ENCODE peak calls at places on chromosomes 13 and 19, in seven cellular contexts. J is heart right ventricle, U is lower lobe of right lung, O is heart left ventricle, E is uterus, T is tibial nerve, V is left ventricle myocardium inferior. Z is an unnamed sample.
A peak's percentile ranks its signal among the peaks of the same experiment; 100 is the strongest.

GRCh38 chr19:17803264-17803896 is 8.4 kb downstream of the B3GNT3 start:
- DNase-seq in J (no peak), U (peak; percentile 68), O (no peak), E (no peak), T (peak; percentile 9), V (no peak), Z (no peak)

GRCh38 chr13:113538689-113539058 is 45.9 kb upstream of the TFDP1 start:
- DNase-seq in J (no peak), U (peak; percentile 18), O (no peak), E (peak; percentile 1), T (no peak), V (no peak), Z (no peak)

GRCh38 chr13:107231941-107232340 is 664.0 kb upstream of the ARGLU1 start:
- DNase-seq in J (no peak), U (no peak), O (no peak), E (no peak), T (no peak), V (no peak), Z (no peak)

GRCh38 chr13:73938375-73939070 is 195.7 kb downstream of the KLF12 start:
- DNase-seq in J (no peak), U (no peak), O (no peak), E (no peak), T (no peak), V (no peak), Z (peak; percentile 44)

GRCh38 chr13:34321986-34322385 is 504.0 kb downstream of the RFC3 start:
- DNase-seq in J (no peak), U (no peak), O (no peak), E (no peak), T (no peak), V (no peak), Z (no peak)

GRCh38 chr13:22757530-22758120 is 423.2 kb upstream of the SGCG start:
- DNase-seq in J (no peak), U (no peak), O (no peak), E (no peak), T (no peak), V (no peak), Z (no peak)

GRCh38 chr13:95300625-95301134 is 571 bp downstream of the ABCC4 start:
- DNase-seq in J (peak; percentile 41), U (peak; percentile 76), O (peak; percentile 84), E (peak; percentile 36), T (peak; percentile 6), V (peak; percentile 64), Z (peak; percentile 40)

GRCh38 chr13:43339145-43339820 is 315.9 kb downstream of the DNAJC15 start:
- DNase-seq in J (no peak), U (no peak), O (no peak), E (no peak), T (no peak), V (no peak), Z (no peak)

GRCh38 chr19:57887195-57887941 is 1.5 kb downstream of the ZNF814 start:
- DNase-seq in J (no peak), U (no peak), O (no peak), E (no peak), T (no peak), V (no peak), Z (no peak)

GRCh38 chr19:30360378-30361106 is 11.6 kb upstream of the ZNF536 start:
- DNase-seq in J (no peak), U (no peak), O (no peak), E (no peak), T (no peak), V (no peak), Z (no peak)

GRCh38 chr13:26324867-26325266 is 70.9 kb downstream of the CDK8 start:
- DNase-seq in J (no peak), U (no peak), O (no peak), E (no peak), T (no peak), V (no peak), Z (no peak)

GRCh38 chr19:16508546-16508945 is 12.4 kb downstream of the C19orf44 start:
- DNase-seq in J (no peak), U (no peak), O (no peak), E (no peak), T (no peak), V (no peak), Z (no peak)

GRCh38 chr19:35346193-35347052 is 1.3 kb upstream of the FFAR1 start:
- DNase-seq in J (no peak), U (peak; percentile 55), O (no peak), E (no peak), T (peak; percentile 30), V (no peak), Z (no peak)

GRCh38 chr13:108561152-108561551 is 68.3 kb upstream of the MYO16 start:
- DNase-seq in J (no peak), U (no peak), O (no peak), E (no peak), T (no peak), V (no peak), Z (no peak)

GRCh38 chr19:4320419-4320818 is 16.0 kb downstream of the FSD1 start:
- DNase-seq in J (no peak), U (no peak), O (no peak), E (no peak), T (no peak), V (no peak), Z (no peak)

GRCh38 chr13:26498524-26499208 is 58.8 kb upstream of the WASF3 start:
- DNase-seq in J (no peak), U (no peak), O (no peak), E (no peak), T (no peak), V (no peak), Z (no peak)

GRCh38 chr19:35828694-35829301 is 16.2 kb upstream of the PRODH2 start:
- DNase-seq in J (peak; percentile 65), U (no peak), O (peak; percentile 61), E (peak; percentile 29), T (peak; percentile 59), V (peak; percentile 53), Z (peak; percentile 54)

GRCh38 chr19:31171936-31172335 is 177.3 kb downstream of the TSHZ3 start:
- DNase-seq in J (no peak), U (no peak), O (no peak), E (no peak), T (no peak), V (no peak), Z (no peak)

GRCh38 chr13:79810671-79811070 is 329.7 kb downstream of the NDFIP2 start:
- DNase-seq in J (no peak), U (no peak), O (no peak), E (no peak), T (no peak), V (no peak), Z (no peak)

GRCh38 chr13:99063952-99064351 is 86.1 kb upstream of the DOCK9 start:
- DNase-seq in J (no peak), U (no peak), O (no peak), E (no peak), T (no peak), V (no peak), Z (no peak)

GRCh38 chr19:16325671-16326400 is 1.2 kb downstream of the KLF2 start:
- DNase-seq in J (no peak), U (peak; percentile 74), O (peak; percentile 54), E (peak; percentile 60), T (no peak), V (no peak), Z (no peak)

GRCh38 chr19:48954595-48955307 is at the start of gene BAX:
- DNase-seq in J (peak; percentile 96), U (peak; percentile 98), O (peak; percentile 98), E (peak; percentile 94), T (peak; percentile 92), V (peak; percentile 97), Z (peak; percentile 87)
- TF ChIP-seq CTCF in J (no peak), U (no peak), O (no peak), E (no peak), T (no peak), V (no peak), Z (no peak)

GRCh38 chr13:30132623-30133553 is 174.5 kb downstream of the KATNAL1 start:
- DNase-seq in J (peak; percentile 96), U (peak; percentile 98), O (peak; percentile 96), E (peak; percentile 99), T (peak; percentile 100), V (peak; percentile 96), Z (peak; percentile 77)
- H3K4me3 ChIP-seq in J (no peak overlapping the region), U (no peak overlapping the region), O (no peak overlapping the region), E (no peak overlapping the region), T (no peak overlapping the region), V (no peak overlapping the region), Z (no peak overlapping the region)

GRCh38 chr13:110047511-110047910 is 259.4 kb downstream of the COL4A1 start:
- DNase-seq in J (peak; percentile 90), U (peak; percentile 83), O (peak; percentile 89), E (peak; percentile 38), T (no peak), V (peak; percentile 81), Z (no peak)

GRCh38 chr13:110045202-110045601 is 258.8 kb upstream of the IRS2 start:
- DNase-seq in J (no peak), U (no peak), O (no peak), E (no peak), T (no peak), V (no peak), Z (no peak)

GRCh38 chr13:110042253-110042652 is 255.9 kb upstream of the IRS2 start:
- DNase-seq in J (no peak), U (no peak), O (no peak), E (no peak), T (no peak), V (no peak), Z (no peak)

GRCh38 chr13:110045919-110046318 is 259.5 kb upstream of the IRS2 start:
- DNase-seq in J (no peak), U (no peak), O (no peak), E (no peak), T (no peak), V (no peak), Z (no peak)

DNA sequence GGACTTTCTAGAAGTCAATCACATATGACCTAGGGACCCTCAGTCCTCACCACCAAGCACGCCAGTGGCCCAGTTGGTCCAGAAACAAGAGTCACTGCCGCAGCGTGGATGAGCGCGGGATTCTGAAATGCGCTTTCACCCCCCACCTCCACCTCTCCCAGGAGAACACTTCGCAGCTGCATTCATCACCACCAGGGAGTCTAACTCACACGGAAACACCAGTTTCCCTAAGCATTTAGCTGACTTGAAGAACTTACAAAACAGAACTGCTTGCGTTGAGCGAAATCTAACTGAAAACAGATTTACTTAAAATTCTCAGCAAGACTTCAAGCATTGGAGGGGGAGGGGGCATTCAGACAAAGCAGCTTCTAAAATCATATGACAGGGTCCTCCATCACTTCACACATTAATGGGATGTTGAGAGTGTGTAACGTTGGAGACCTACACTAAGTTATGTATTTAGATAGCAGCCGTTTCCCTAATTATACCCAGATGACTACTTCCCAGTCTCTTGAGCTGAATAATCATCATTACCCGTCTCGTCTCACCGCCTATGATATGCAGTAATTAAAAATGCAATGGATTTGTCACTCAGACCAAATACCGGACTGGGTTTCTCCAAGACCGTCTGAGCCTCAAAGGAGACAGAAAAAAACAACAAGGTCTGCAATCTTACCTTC is 258.3 kb upstream of the IRS2 start:
- DNase-seq in J (no peak), U (no peak), O (no peak), E (no peak), T (no peak), V (no peak), Z (peak; percentile 56)
- TF ChIP-seq CTCF in J (no peak), U (no peak), O (no peak), E (no peak), T (no peak), V (no peak), Z (no peak)

DNA sequence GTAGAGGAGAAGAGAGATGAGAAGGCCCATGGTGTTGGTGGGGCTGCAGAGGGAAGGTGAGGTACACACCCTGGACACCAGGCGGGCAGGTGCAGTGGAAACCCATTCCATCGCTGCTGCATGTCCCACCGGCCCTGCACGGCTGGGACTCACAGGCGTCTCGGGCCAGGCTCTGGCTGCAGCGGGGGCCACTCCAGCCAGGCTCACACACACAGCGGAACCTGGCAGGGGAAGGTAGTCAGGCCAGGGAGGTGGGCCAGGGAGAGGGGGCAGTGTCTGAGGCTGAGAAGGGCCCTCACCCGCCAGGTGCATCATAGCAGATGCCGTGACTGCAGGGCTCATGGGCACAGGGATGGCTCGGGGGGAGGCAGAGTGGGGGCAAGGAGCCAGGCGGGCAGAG is 15.6 kb downstream of the NOTCH3 start:
- DNase-seq in J (no peak), U (no peak), O (no peak), E (no peak), T (no peak), V (no peak), Z (no peak)
- H3K4me3 ChIP-seq in J (no peak overlapping the region), U (no peak overlapping the region), O (no peak overlapping the region), E (no peak overlapping the region), T (no peak overlapping the region), V (no peak overlapping the region), Z (no peak overlapping the region)